ENCODE peak calls at places on chromosomes 2 and 18, in six cellular contexts. G is cardiac muscle cell, B is endodermal cell, A is brain microvascular endothelial cell, Z is IMR-90, N is right atrium auricular region. I is an unnamed sample.

GRCh38 chr2:240458900-240459391 is 23.5 kb downstream of the GPC1 start:
- DNase-seq in A (no peak), G (no peak), N (no peak), B (peak), Z (no peak), I (no peak)

GRCh38 chr2:203533696-203534471 is 1.2 kb downstream of the RAPH1 start:
- DNase-seq in G (peak), N (no peak), B (peak), Z (peak), A (peak), I (no peak)

GRCh38 chr2:71156531-71156930 is 26.1 kb downstream of the MPHOSPH10 start:
- DNase-seq in Z (peak), A (no peak), N (no peak), B (no peak), G (no peak), I (no peak)

GRCh38 chr2:212107014-212107413 is 431.6 kb downstream of the ERBB4 start:
- DNase-seq in A (no peak), G (no peak), B (no peak), N (no peak), Z (no peak), I (no peak)

GRCh38 chr18:27411911-27412310 is 226.8 kb upstream of the CHST9 start:
- DNase-seq in A (no peak), N (no peak), Z (no peak), B (no peak), G (no peak), I (no peak)

GRCh38 chr2:128451636-128452411 is 133.2 kb upstream of the HS6ST1 start:
- DNase-seq in N (peak), A (no peak), G (no peak), B (peak), Z (no peak), I (no peak)

GRCh38 chr2:150478206-150478974 is 9.1 kb downstream of the RND3 start:
- DNase-seq in Z (peak), G (peak), N (no peak), B (no peak), A (no peak), I (no peak)

GRCh38 chr2:12957251-12957650 is 240.5 kb downstream of the TRIB2 start:
- DNase-seq in G (no peak), Z (no peak), N (no peak), B (no peak), A (no peak), I (no peak)

GRCh38 chr18:58105908-58106673 is 62.1 kb downstream of the NEDD4L start:
- DNase-seq in A (no peak), Z (peak), N (no peak), G (no peak), B (peak), I (no peak)

GRCh38 chr2:174183076-174183475 is 65.3 kb downstream of the OLA1 start:
- DNase-seq in N (no peak), A (no peak), G (no peak), B (no peak), Z (no peak), I (no peak)

GRCh38 chr2:231621051-231621879 is 28.6 kb downstream of the TEX44 start:
- DNase-seq in B (peak), Z (no peak), N (no peak), G (no peak), A (no peak), I (peak)

GRCh38 chr2:100173907-100174525 is 31.6 kb upstream of the AFF3 start:
- DNase-seq in G (no peak), N (no peak), Z (no peak), B (no peak), A (no peak), I (no peak)

GRCh38 chr2:67566958-67567635 is 170.0 kb downstream of the ETAA1 start:
- DNase-seq in G (no peak), B (no peak), N (no peak), Z (peak), A (no peak), I (no peak)

GRCh38 chr2:109423556-109424359 is 190.0 kb downstream of the SEPTIN10 start:
- DNase-seq in N (no peak), A (no peak), G (no peak), Z (no peak), B (peak), I (no peak)

GRCh38 chr18:42067527-42067926 is 112.5 kb downstream of the PIK3C3 start:
- DNase-seq in A (no peak), G (no peak), Z (no peak), B (no peak), N (no peak), I (no peak)

GRCh38 chr2:20080839-20081348 is 29.5 kb upstream of the LAPTM4A start:
- DNase-seq in B (peak), A (no peak), G (no peak), Z (no peak), N (no peak), I (no peak)

GRCh38 chr2:99845291-99845690 is 297.1 kb downstream of the AFF3 start:
- DNase-seq in Z (no peak), N (no peak), B (no peak), A (peak), G (no peak), I (no peak)

GRCh38 chr2:204967199-204967995 is 422.1 kb downstream of the PARD3B start:
- DNase-seq in G (no peak), A (no peak), Z (no peak), B (no peak), N (no peak), I (peak)

GRCh38 chr18:63951302-63951705 is 2.2 kb downstream of the HMSD start:
- DNase-seq in B (no peak), Z (peak), N (no peak), G (no peak), A (peak), I (no peak)

GRCh38 chr2:66441651-66442365 is 6.9 kb downstream of the MEIS1 start:
- DNase-seq in Z (no peak), A (no peak), G (no peak), B (no peak), N (no peak), I (no peak)

GRCh38 chr2:66439291-66440010 is 4.5 kb downstream of the MEIS1 start:
- DNase-seq in N (no peak), Z (no peak), G (no peak), B (peak), A (no peak), I (no peak)

GRCh38 chr2:66438498-66439290 is 3.8 kb downstream of the MEIS1 start:
- DNase-seq in Z (no peak), N (no peak), B (no peak), G (no peak), A (no peak), I (no peak)

GRCh38 chr2:66440011-66440542 is 5.2 kb downstream of the MEIS1 start:
- DNase-seq in Z (no peak), N (no peak), A (no peak), G (no peak), B (peak), I (no peak)

GRCh38 chr2:66440692-66441091 is 5.8 kb downstream of the MEIS1 start:
- DNase-seq in B (peak), Z (no peak), N (no peak), A (no peak), G (peak), I (no peak)
- H3K27ac ChIP-seq in B (peak), Z (peak), N (peak), A (no peak), G (peak), I (peak)

GRCh38 chr2:167817908-167818307 is 429.5 kb downstream of the STK39 start:
- DNase-seq in Z (no peak), A (no peak), G (no peak), N (no peak), B (no peak), I (no peak)
- H3K27ac ChIP-seq in Z (no peak), A (no peak), G (no peak), N (no peak), B (no peak), I (no peak)

GRCh38 chr2:122528061-122528460 is 772.6 kb downstream of the TSN start:
- DNase-seq in N (no peak), A (peak), B (no peak), Z (no peak), G (no peak), I (no peak)

GRCh38 chr2:122523143-122523542 is 767.7 kb downstream of the TSN start:
- DNase-seq in N (no peak), B (peak), G (no peak), Z (no peak), A (no peak), I (no peak)

GRCh38 chr2:122520212-122520611 is 764.8 kb downstream of the TSN start:
- DNase-seq in G (no peak), N (no peak), Z (no peak), B (no peak), A (no peak), I (no peak)

GRCh38 chr2:122525341-122525740 is 769.9 kb downstream of the TSN start:
- DNase-seq in N (no peak), Z (no peak), G (no peak), A (no peak), B (no peak), I (no peak)

GRCh38 chr2:122523981-122524380 is 768.5 kb downstream of the TSN start:
- DNase-seq in G (no peak), N (no peak), A (no peak), B (no peak), Z (no peak), I (no peak)
- H3K27ac ChIP-seq in G (no peak), N (no peak), A (no peak), B (no peak), Z (no peak), I (no peak)

GRCh38 chr18:9019135-9019534 is 83.4 kb upstream of the NDUFV2 start:
- DNase-seq in Z (no peak), G (no peak), A (no peak), N (no peak), B (no peak), I (no peak)

GRCh38 chr18:9017900-9018217 is 84.6 kb upstream of the NDUFV2 start:
- DNase-seq in Z (peak), N (no peak), B (no peak), G (no peak), A (peak), I (no peak)

GRCh38 chr18:9016819-9017169 is 85.7 kb upstream of the NDUFV2 start:
- DNase-seq in N (no peak), Z (peak), B (no peak), A (no peak), G (no peak), I (no peak)

GRCh38 chr18:9015689-9016088 is 86.8 kb upstream of the NDUFV2 start:
- DNase-seq in G (no peak), B (no peak), N (no peak), Z (no peak), A (no peak), I (no peak)

DNA sequence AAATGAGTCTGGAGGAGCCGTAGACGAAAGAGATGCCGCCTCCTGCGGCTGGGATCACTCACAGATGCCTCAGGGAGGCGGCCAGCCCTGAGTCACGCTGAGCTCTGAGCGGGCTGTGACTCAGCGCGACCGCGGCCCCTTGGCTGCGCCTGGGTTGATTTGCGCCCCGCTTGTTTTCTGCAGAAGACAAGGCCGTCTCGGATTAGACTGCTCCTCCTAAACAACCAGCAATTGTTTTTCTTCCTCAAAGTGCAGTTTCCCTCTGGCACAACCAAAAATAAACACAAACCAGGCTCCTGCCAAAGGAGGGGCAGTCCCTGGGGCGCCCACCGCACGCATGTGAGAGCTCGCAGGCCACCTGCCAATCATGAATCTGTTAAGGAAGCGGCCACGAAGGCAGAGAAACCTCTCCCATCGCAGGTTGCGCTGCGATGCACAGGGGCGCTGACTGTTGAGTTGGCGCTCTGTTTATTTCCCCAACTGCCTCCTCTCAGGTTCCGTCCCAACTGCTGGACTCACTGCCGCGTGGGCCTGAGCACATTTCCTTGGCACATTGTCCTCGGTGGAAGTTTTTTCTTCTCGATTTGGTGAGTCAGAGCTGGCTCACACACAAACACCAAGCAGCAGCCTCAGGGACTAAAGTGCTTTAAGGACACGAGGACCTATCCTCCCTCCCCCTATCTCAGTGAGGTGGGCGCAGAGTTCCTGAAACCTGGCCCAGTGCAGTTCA is 85.2 kb upstream of the NDUFV2 start:
- DNase-seq in N (peak), B (peak), A (peak), G (no peak), Z (peak), I (peak)
- H3K27ac ChIP-seq in N (peak), B (peak), A (peak), G (no peak), Z (peak), I (peak)

DNA sequence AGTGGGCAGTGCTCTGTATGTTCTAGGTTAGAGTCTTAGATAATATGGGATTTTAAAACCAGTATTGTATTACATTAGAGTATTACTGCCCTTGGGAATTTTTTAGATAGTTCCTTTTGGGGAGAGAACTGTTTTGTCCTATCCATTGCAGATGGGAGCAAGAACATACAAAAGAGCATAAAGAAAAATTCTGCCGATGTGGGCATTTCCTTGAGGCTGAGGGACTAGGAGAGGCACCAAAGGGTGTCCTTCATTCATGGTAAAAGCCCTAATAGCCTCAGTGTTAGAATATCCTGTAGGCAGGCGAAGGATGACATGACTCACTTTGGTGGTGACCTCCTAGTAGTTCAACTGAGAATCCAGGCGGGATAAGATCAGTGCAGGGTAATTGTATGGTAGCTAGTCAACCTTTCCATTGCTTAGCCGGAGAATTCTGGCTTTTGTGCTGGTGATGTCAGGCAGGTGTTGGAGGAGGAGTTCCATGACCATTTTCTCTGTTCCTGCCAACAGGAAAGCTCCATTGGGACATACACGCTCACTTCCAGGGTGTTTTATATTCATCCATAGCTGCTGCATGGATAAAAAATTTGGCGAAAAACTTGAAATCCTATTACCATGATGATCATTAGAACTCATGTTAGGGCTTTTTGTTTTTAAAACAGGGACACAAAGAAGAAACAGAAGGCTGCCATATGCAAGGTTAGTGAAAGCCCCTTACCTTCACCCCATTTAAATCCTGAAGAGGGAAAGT is 28.1 kb downstream of the EPAS1 start:
- DNase-seq in N (no peak), A (peak), Z (peak), G (no peak), B (no peak), I (no peak)
- H3K27ac ChIP-seq in N (no peak), A (no peak), Z (no peak), G (no peak), B (no peak), I (no peak)

I was measured in substantia nigra.